ENCODE peak calls at places on chromosome 1, in nine cellular contexts. U is thoracic aorta; A is Kasumi-1; N is sciatic nerve; X is choroid plexus epithelial cell; B is CD8-positive, alpha-beta memory T cell; Y is Daoy; Q is renal cortical epithelial cell; C is DND-41. T is an unnamed sample.

GRCh38 chr1:201739492-201740085 is 89.4 kb upstream of the IPO9 start:
- DNase-seq in B (peak), Y (no peak), A (peak), Q (peak), X (peak), U (no peak), C (no peak), N (no peak), T (peak)

GRCh38 chr1:169858467-169858866 is 35.2 kb downstream of the SCYL3 start:
- DNase-seq in U (no peak), C (no peak), B (no peak), Y (peak), Q (no peak), X (peak), A (no peak), N (no peak), T (no peak)

GRCh38 chr1:229124471-229125198 is 146.3 kb upstream of the RAB4A start:
- DNase-seq in B (no peak), A (no peak), U (no peak), Y (no peak), N (no peak), C (no peak), X (no peak), Q (peak), T (no peak)

GRCh38 chr1:68293609-68294353 is 61.5 kb upstream of the WLS start:
- DNase-seq in Y (peak), A (peak), X (peak), B (no peak), Q (no peak), U (no peak), N (no peak), C (no peak), T (no peak)

GRCh38 chr1:228782662-228783414 is 47.6 kb downstream of the RHOU start:
- DNase-seq in X (peak), Y (peak), A (no peak), Q (peak), N (no peak), U (no peak), B (no peak), C (no peak), T (no peak)

GRCh38 chr1:177958092-177958491 is 11.8 kb downstream of the SEC16B start:
- DNase-seq in A (no peak), Q (no peak), Y (no peak), N (no peak), C (no peak), B (no peak), U (no peak), X (no peak), T (no peak)

GRCh38 chr1:161307892-161308638 is 1.7 kb downstream of the MPZ start:
- DNase-seq in Q (no peak), A (no peak), B (no peak), U (no peak), X (peak), C (no peak), Y (no peak), N (no peak), T (no peak)

GRCh38 chr1:210627740-210628139 is 299.0 kb downstream of the HHAT start:
- DNase-seq in C (no peak), U (no peak), B (no peak), Y (no peak), N (no peak), A (no peak), X (no peak), Q (no peak), T (no peak)

GRCh38 chr1:91792393-91793032 is 93.4 kb downstream of the TGFBR3 start:
- DNase-seq in Y (no peak), N (no peak), Q (no peak), C (no peak), U (no peak), X (no peak), A (no peak), B (no peak), T (no peak)

GRCh38 chr1:228271701-228272251 is 63.9 kb downstream of the OBSCN start:
- DNase-seq in C (no peak), Y (no peak), A (no peak), X (no peak), B (no peak), U (no peak), Q (no peak), N (no peak), T (no peak)

GRCh38 chr1:8516278-8516777 is 198.4 kb downstream of the SLC45A1 start:
- DNase-seq in Y (no peak), A (no peak), U (no peak), C (no peak), Q (no peak), B (no peak), X (no peak), N (no peak), T (no peak)

GRCh38 chr1:45892068-45892785 is 88.8 kb downstream of the MAST2 start:
- DNase-seq in N (no peak), X (peak), Y (peak), C (no peak), U (no peak), Q (peak), B (no peak), A (no peak), T (no peak)

GRCh38 chr1:43763497-43763973 is 56.2 kb downstream of the ST3GAL3 start:
- DNase-seq in X (peak), B (peak), U (peak), A (peak), C (peak), N (peak), Q (peak), Y (peak), T (peak)

GRCh38 chr1:246497331-246497915 is 9.7 kb downstream of the SMYD3 start:
- DNase-seq in Q (peak), C (no peak), X (peak), N (no peak), A (peak), B (peak), U (no peak), Y (peak), T (no peak)

GRCh38 chr1:12114340-12114683 is 51.2 kb downstream of the TNFRSF8 start:
- DNase-seq in A (no peak), C (no peak), Y (no peak), X (no peak), U (no peak), N (no peak), Q (no peak), B (no peak), T (no peak)

T was measured in effector memory CD4-positive, alpha-beta T cell.